ENCODE peak calls at places on chromosome 17, in four cellular contexts. One of them, this sample, is unnamed.

GRCh38 chr17:32161506-32162365 is 19.4 kb downstream of the RHOT1 start:
- DNase-seq in CD8-positive, alpha-beta T cell: no peak
- DNase-seq in left lung: no peak
- DNase-seq in tibial artery: no peak
- DNase-seq in this sample: peak; percentile 48

GRCh38 chr17:31907342-31907975 is 6.0 kb upstream of the UTP6 start:
- DNase-seq in CD8-positive, alpha-beta T cell: no peak
- DNase-seq in left lung: no peak
- DNase-seq in tibial artery: peak; percentile 45
- DNase-seq in this sample: no peak

GRCh38 chr17:4542726-4543191 is 12.4 kb downstream of the MYBBP1A start:
- DNase-seq in CD8-positive, alpha-beta T cell: no peak
- DNase-seq in left lung: no peak
- DNase-seq in tibial artery: no peak
- DNase-seq in this sample: no peak

GRCh38 chr17:76273923-76274558 is 8.9 kb downstream of the UBALD2 start:
- DNase-seq in CD8-positive, alpha-beta T cell: peak; percentile 53
- DNase-seq in left lung: no peak
- DNase-seq in tibial artery: no peak
- DNase-seq in this sample: no peak

GRCh38 chr17:48127371-48128051 is 19.9 kb downstream of the SNX11 start:
- DNase-seq in CD8-positive, alpha-beta T cell: no peak
- DNase-seq in left lung: no peak
- DNase-seq in tibial artery: no peak
- DNase-seq in this sample: peak; percentile 93

GRCh38 chr17:71260366-71260765 is 860.5 kb upstream of the SOX9 start:
- DNase-seq in CD8-positive, alpha-beta T cell: no peak
- DNase-seq in left lung: no peak
- DNase-seq in tibial artery: no peak
- DNase-seq in this sample: no peak

GRCh38 chr17:58416937-58417299 is 416 bp downstream of the RNF43 start:
- DNase-seq in CD8-positive, alpha-beta T cell: no peak
- DNase-seq in left lung: no peak
- DNase-seq in tibial artery: no peak
- DNase-seq in this sample: no peak

GRCh38 chr17:18190629-18191028 is 7.0 kb downstream of the ALKBH5 start:
- DNase-seq in CD8-positive, alpha-beta T cell: no peak
- DNase-seq in left lung: no peak
- DNase-seq in tibial artery: no peak
- DNase-seq in this sample: no peak

GRCh38 chr17:63579633-63580032 is 21.1 kb upstream of the TACO1 start:
- DNase-seq in CD8-positive, alpha-beta T cell: no peak
- DNase-seq in left lung: no peak
- DNase-seq in tibial artery: no peak
- DNase-seq in this sample: no peak

GRCh38 chr17:67980456-67980855 is 15.8 kb downstream of the C17orf58 start:
- DNase-seq in CD8-positive, alpha-beta T cell: no peak
- DNase-seq in left lung: no peak
- DNase-seq in tibial artery: no peak
- DNase-seq in this sample: no peak

GRCh38 chr17:70552230-70552981 is 383.1 kb downstream of the KCNJ2 start:
- DNase-seq in CD8-positive, alpha-beta T cell: no peak
- DNase-seq in left lung: no peak
- DNase-seq in tibial artery: no peak
- DNase-seq in this sample: peak; percentile 18

GRCh38 chr17:40425741-40426140 is 8.0 kb upstream of the TOP2A start:
- DNase-seq in CD8-positive, alpha-beta T cell: peak; percentile 48
- DNase-seq in left lung: peak; percentile 20
- DNase-seq in tibial artery: no peak
- DNase-seq in this sample: no peak

GRCh38 chr17:65270932-65271700 is 133.9 kb downstream of the RGS9 start:
- DNase-seq in CD8-positive, alpha-beta T cell: no peak
- DNase-seq in left lung: no peak
- DNase-seq in tibial artery: no peak
- DNase-seq in this sample: no peak

GRCh38 chr17:4706121-4706520 is 2.2 kb upstream of the PELP1 start:
- DNase-seq in CD8-positive, alpha-beta T cell: no peak
- DNase-seq in left lung: no peak
- DNase-seq in tibial artery: no peak
- DNase-seq in this sample: no peak

GRCh38 chr17:65029605-65030308 is 26.8 kb downstream of the GNA13 start:
- DNase-seq in CD8-positive, alpha-beta T cell: no peak
- DNase-seq in left lung: no peak
- DNase-seq in tibial artery: no peak
- DNase-seq in this sample: no peak

GRCh38 chr17:65359016-65359415 is 202.4 kb downstream of the AXIN2 start:
- DNase-seq in CD8-positive, alpha-beta T cell: no peak
- DNase-seq in left lung: no peak
- DNase-seq in tibial artery: no peak
- DNase-seq in this sample: peak; percentile 67

GRCh38 chr17:56891751-56892150 is 22.1 kb downstream of the TRIM25 start:
- DNase-seq in CD8-positive, alpha-beta T cell: peak; percentile 73
- DNase-seq in left lung: no peak
- DNase-seq in tibial artery: no peak
- DNase-seq in this sample: no peak

GRCh38 chr17:30211371-30211770 is 24.1 kb downstream of the SLC6A4 start:
- DNase-seq in CD8-positive, alpha-beta T cell: no peak
- DNase-seq in left lung: no peak
- DNase-seq in tibial artery: no peak
- DNase-seq in this sample: no peak

GRCh38 chr17:47696717-47697642 is 3.0 kb downstream of the TBKBP1 start:
- DNase-seq in CD8-positive, alpha-beta T cell: no peak
- DNase-seq in left lung: peak; percentile 26
- DNase-seq in tibial artery: no peak
- DNase-seq in this sample: no peak

GRCh38 chr17:31068291-31068690 is 26.5 kb upstream of the NF1 start:
- DNase-seq in CD8-positive, alpha-beta T cell: peak; percentile 52
- DNase-seq in left lung: peak; percentile 44
- DNase-seq in tibial artery: peak; percentile 37
- DNase-seq in this sample: no peak

GRCh38 chr17:21072623-21073278 is 29.9 kb upstream of the USP22 start:
- DNase-seq in CD8-positive, alpha-beta T cell: no peak
- DNase-seq in left lung: no peak
- DNase-seq in tibial artery: no peak
- DNase-seq in this sample: no peak

GRCh38 chr17:62562656-62563055 is 64.8 kb upstream of the MRC2 start:
- DNase-seq in CD8-positive, alpha-beta T cell: no peak
- DNase-seq in left lung: no peak
- DNase-seq in tibial artery: no peak
- DNase-seq in this sample: no peak

GRCh38 chr17:35981908-35982330 is 622 bp upstream of the CCL16 start:
- DNase-seq in CD8-positive, alpha-beta T cell: no peak
- DNase-seq in left lung: no peak
- DNase-seq in tibial artery: no peak
- DNase-seq in this sample: no peak

GRCh38 chr17:33848433-33848832 is 406.7 kb upstream of the CCL2 start:
- DNase-seq in CD8-positive, alpha-beta T cell: no peak
- DNase-seq in left lung: no peak
- DNase-seq in tibial artery: no peak
- DNase-seq in this sample: no peak

GRCh38 chr17:18228176-18228682 is 2.8 kb downstream of the LLGL1 start:
- DNase-seq in CD8-positive, alpha-beta T cell: no peak
- DNase-seq in left lung: no peak
- DNase-seq in tibial artery: no peak
- DNase-seq in this sample: no peak

GRCh38 chr17:72840019-72840418 is 252.5 kb downstream of the SLC39A11 start:
- DNase-seq in CD8-positive, alpha-beta T cell: no peak
- DNase-seq in left lung: no peak
- DNase-seq in tibial artery: no peak
- DNase-seq in this sample: no peak

GRCh38 chr17:7014261-7014994 is 2.0 kb downstream of the RNASEK start:
- DNase-seq in CD8-positive, alpha-beta T cell: peak; percentile 98
- DNase-seq in left lung: peak; percentile 98
- DNase-seq in tibial artery: peak; percentile 97
- DNase-seq in this sample: peak; percentile 90

GRCh38 chr17:4715071-4715749 is 4.8 kb downstream of the ARRB2 start:
- DNase-seq in CD8-positive, alpha-beta T cell: peak; percentile 82
- DNase-seq in left lung: no peak
- DNase-seq in tibial artery: no peak
- DNase-seq in this sample: no peak

GRCh38 chr17:50691550-50692447 is 15.9 kb downstream of the ANKRD40 start:
- DNase-seq in CD8-positive, alpha-beta T cell: no peak
- DNase-seq in left lung: no peak
- DNase-seq in tibial artery: no peak
- DNase-seq in this sample: no peak

GRCh38 chr17:1783834-1784611 is 22.2 kb downstream of the SERPINF1 start:
- DNase-seq in CD8-positive, alpha-beta T cell: no peak
- DNase-seq in left lung: peak; percentile 83
- DNase-seq in tibial artery: peak; percentile 97
- DNase-seq in this sample: peak; percentile 61

GRCh38 chr17:69607162-69607834 is 192.8 kb downstream of the MAP2K6 start:
- DNase-seq in CD8-positive, alpha-beta T cell: no peak
- DNase-seq in left lung: peak; percentile 66
- DNase-seq in tibial artery: peak; percentile 79
- DNase-seq in this sample: peak; percentile 61

GRCh38 chr17:77613627-77614026 is 344.9 kb upstream of the TNRC6C start:
- DNase-seq in CD8-positive, alpha-beta T cell: no peak
- DNase-seq in left lung: no peak
- DNase-seq in tibial artery: no peak
- DNase-seq in this sample: no peak

GRCh38 chr17:77611791-77612466 is 346.6 kb upstream of the TNRC6C start:
- DNase-seq in CD8-positive, alpha-beta T cell: no peak
- DNase-seq in left lung: no peak
- DNase-seq in tibial artery: no peak
- DNase-seq in this sample: no peak

GRCh38 chr17:77615672-77616242 is 342.7 kb upstream of the TNRC6C start:
- DNase-seq in CD8-positive, alpha-beta T cell: no peak
- DNase-seq in left lung: no peak
- DNase-seq in tibial artery: no peak
- DNase-seq in this sample: no peak

GRCh38 chr17:77610980-77611641 is 347.4 kb upstream of the TNRC6C start:
- DNase-seq in CD8-positive, alpha-beta T cell: peak; percentile 46
- DNase-seq in left lung: no peak
- DNase-seq in tibial artery: no peak
- DNase-seq in this sample: no peak

DNA sequence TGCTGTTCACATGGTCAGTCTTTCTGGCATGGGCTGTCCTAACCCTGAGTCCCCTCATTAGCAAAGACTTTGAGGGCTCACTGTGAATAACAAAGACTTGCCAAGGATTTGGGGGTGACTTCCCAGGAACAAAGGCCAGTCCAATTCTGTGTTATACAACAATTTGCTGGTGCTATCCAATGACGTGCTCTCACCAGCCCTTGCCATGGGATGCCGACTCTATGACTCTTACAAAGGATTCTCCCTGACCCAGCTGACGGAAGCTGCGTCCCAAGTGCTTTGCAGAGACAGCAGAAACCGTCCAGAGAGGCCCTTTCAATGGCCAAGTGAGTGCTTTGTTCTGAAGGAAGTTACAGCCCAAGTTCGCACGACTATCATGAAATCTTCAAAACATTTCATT is 345.3 kb upstream of the TNRC6C start:
- DNase-seq in CD8-positive, alpha-beta T cell: no peak
- DNase-seq in left lung: no peak
- DNase-seq in tibial artery: peak; percentile 68
- DNase-seq in this sample: no peak
- H3K27ac ChIP-seq in CD8-positive, alpha-beta T cell: no peak overlapping the region
- H3K27ac ChIP-seq in left lung: no peak overlapping the region
- H3K27ac ChIP-seq in tibial artery: no peak overlapping the region
- H3K27ac ChIP-seq in this sample: no peak overlapping the region

DNA sequence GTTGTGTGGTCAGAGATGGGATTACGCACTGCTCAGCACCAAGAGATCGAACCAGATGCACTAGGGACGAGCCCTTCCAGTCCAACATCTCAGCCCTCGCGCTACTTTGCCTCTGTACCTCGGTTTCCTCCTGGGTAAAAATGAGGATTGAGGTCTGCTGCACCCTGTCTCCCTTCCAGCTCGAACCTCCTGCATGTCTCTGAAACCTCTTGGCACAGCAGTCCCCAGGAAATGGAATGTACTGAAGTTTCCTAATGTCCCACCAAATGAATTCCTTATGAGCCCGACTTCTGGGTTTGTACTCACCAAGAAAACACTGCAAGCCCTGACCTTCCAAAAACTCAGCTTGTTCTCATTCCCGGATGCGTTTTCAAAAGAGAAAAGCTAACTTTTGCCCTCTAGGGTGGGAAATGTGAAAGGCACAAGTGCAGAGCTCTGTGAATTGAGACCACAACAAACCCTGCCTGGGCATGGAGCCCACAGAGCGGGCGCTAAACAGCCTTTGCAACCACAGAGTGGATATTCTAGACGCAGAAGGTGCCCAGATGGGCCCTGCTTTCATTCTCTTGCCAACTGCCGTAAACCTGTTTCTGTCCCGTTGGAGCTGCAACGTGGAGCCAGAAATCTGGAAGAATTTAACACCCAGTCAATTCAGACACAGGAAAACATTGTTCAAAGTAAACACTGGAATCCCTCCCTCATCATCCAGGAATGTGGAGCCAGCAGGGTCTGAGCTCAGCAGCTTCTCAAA is 10.3 kb downstream of the CDRT4 start:
- DNase-seq in CD8-positive, alpha-beta T cell: no peak
- DNase-seq in left lung: no peak
- DNase-seq in tibial artery: peak; percentile 69
- DNase-seq in this sample: no peak
- TF ChIP-seq CTCF in CD8-positive, alpha-beta T cell: no peak
- TF ChIP-seq CTCF in left lung: no peak
- TF ChIP-seq CTCF in tibial artery: peak; percentile 32
- TF ChIP-seq CTCF in this sample: no peak

DNA sequence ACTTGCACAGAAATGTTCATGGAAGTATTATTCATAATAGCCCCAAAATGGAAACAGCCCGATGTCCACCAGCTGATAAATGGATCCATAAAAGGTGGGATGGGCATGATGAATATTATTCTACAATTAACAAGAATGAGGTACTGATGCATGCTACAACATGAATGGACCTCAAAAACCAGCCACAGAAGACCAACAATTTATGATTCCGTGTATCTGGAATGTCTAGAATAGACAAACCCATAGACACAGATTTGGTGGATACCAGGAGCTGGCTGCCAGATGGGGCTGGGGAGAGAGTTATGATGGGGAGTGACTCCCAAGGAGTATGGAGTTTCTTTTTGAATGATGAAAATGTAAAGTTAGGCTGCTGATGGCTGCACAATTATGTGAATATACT is 10.8 kb upstream of the NAGLU start:
- DNase-seq in CD8-positive, alpha-beta T cell: no peak
- DNase-seq in left lung: no peak
- DNase-seq in tibial artery: no peak
- DNase-seq in this sample: peak; percentile 48
- H3K27ac ChIP-seq in CD8-positive, alpha-beta T cell: no peak overlapping the region
- H3K27ac ChIP-seq in left lung: no peak overlapping the region
- H3K27ac ChIP-seq in tibial artery: peak overlapping the region; percentile 92
- H3K27ac ChIP-seq in this sample: peak overlapping the region; percentile 93

DNA sequence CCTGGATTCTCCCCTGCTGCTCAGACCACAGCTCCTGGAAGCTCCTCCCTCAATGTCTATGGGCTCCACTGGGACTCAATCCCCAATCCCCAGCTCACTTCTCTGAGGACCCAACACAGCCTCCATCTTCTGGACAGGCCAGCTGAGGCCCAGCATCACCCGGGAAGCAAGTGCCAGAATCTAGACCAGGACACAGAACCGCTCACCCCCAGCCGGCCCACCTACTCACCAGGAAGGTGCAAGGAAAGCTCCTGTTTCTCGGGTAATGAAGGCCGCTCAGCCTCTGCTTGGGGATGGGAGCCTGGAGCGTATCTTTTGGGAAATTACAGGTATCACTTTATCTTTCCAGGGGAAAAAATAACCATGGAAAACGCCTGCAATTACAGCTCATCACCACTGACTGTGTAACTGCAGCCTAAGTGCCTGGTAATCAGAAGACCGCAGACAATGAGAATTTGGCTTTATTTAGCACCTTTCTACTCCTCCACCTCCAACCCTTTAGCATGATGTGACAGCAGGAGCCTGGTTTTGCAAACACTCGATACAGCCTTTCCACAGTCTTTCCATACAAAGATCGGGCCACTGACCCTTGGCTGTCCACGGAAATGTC is 49.6 kb upstream of the RPL38 start:
- DNase-seq in CD8-positive, alpha-beta T cell: no peak
- DNase-seq in left lung: no peak
- DNase-seq in tibial artery: no peak
- DNase-seq in this sample: no peak
- TF ChIP-seq CTCF in CD8-positive, alpha-beta T cell: no peak
- TF ChIP-seq CTCF in left lung: no peak
- TF ChIP-seq CTCF in tibial artery: no peak
- TF ChIP-seq CTCF in this sample: no peak

This sample was measured in RWPE1.